ENCODE peak calls at places on chromosome 5, in four cellular contexts. M is HepG2, U is WTC11, A is K562. T is an unnamed sample.

GRCh38 chr5:120605325-120606079 is 141.4 kb downstream of the PRR16 start:
- DNase-seq in A (no peak), U (no peak), M (no peak), T (no peak)

GRCh38 chr5:106094128-106094726 is 1576.5 kb downstream of the EFNA5 start:
- DNase-seq in U (no peak), A (no peak), M (no peak), T (no peak)

GRCh38 chr5:139141841-139142240 is 56.3 kb downstream of the SIL1 start:
- DNase-seq in M (peak; percentile 62), A (no peak), U (no peak), T (no peak)

GRCh38 chr5:79872309-79872708 is 118.8 kb downstream of the MTX3 start:
- DNase-seq in U (no peak), A (no peak), M (no peak), T (no peak)

GRCh38 chr5:135829179-135829578 is 5.3 kb upstream of the SLC25A48 start:
- DNase-seq in M (no peak), U (no peak), A (no peak), T (no peak)

GRCh38 chr5:79235578-79236363 is at the start of gene JMY:
- DNase-seq in U (peak; percentile 83), M (peak; percentile 75), A (peak; percentile 90), T (peak; percentile 90)

GRCh38 chr5:181229996-181230395 is 6.9 kb downstream of the TRIM41 start:
- DNase-seq in U (no peak), M (no peak), A (no peak), T (no peak)

GRCh38 chr5:56896761-56897160 is 12.6 kb upstream of the SETD9 start:
- DNase-seq in U (no peak), M (no peak), A (no peak), T (no peak)

GRCh38 chr5:32791536-32792240 is 80.6 kb downstream of the NPR3 start:
- DNase-seq in A (no peak), M (no peak), U (no peak), T (no peak)

GRCh38 chr5:174533771-174534221 is 190.6 kb upstream of the MSX2 start:
- DNase-seq in M (no peak), A (no peak), U (no peak), T (no peak)

GRCh38 chr5:124401247-124402143 is 344.9 kb downstream of the ZNF608 start:
- DNase-seq in A (no peak), U (no peak), M (no peak), T (no peak)

GRCh38 chr5:166961028-166961427 is 1330.4 kb upstream of the WWC1 start:
- DNase-seq in A (peak; percentile 8), M (no peak), U (no peak), T (no peak)

GRCh38 chr5:1921711-1922110 is 39.0 kb upstream of the IRX4 start:
- DNase-seq in M (no peak), A (no peak), U (no peak), T (no peak)

GRCh38 chr5:37710965-37711364 is 128.9 kb downstream of the GDNF start:
- DNase-seq in A (no peak), M (no peak), U (no peak), T (no peak)

DNA sequence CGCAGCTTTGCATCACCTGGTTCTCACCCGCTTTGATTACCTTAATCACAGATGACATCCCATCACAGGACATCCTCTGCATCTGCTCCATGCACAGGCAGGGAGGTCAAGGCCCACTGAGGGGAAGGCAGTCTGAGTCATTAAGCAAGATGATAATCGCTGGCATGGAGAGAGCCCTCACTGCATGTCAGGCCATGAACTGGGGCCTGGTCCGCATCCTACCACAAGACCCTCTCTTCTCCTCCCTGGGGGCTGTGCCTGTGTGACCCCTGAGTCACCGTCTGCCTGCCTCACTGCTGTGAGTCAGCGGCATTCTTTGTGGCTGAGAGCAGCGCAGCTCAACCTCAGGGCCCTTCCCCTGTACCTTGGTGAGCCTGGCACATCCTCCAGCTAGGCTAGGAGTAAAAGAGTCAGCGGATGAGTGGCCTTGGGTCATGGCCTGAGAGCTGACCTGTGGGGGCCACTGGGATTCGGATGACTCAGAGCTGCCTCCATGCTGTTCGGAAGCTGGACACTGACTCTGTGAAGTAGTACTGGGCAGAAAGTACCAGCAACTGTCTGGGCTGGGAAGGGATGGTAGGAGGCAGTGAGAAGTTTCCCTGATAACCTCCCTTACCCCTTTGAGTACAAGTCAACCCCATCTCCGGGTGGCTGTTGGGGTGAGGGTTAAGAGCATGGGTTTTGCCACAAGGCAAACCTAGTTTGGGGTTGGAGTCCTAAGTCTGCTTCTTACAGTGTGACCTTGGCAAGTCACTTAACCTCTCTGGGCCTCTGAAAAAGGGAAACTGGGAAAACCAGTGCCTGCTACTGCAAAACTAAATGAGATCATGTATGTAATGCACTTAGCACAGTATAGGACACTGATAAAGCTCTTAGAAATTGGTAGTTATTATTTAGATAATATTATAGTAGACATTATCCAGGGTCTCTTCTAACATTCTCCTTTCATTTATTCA is 14.6 kb upstream of the ARSI start:
- DNase-seq in A (peak; percentile 23), M (peak; percentile 86), U (no peak), T (no peak)
- TF ChIP-seq ELF4 in A (no peak), M (no peak), U (no peak), T (no peak)

GRCh38 chr5:151406322-151406947 is 41.0 kb upstream of the SLC36A1 start:
- DNase-seq in M (peak; percentile 33), A (peak; percentile 19), U (peak; percentile 24), T (peak; percentile 53)
- TF ChIP-seq ELF4 in M (no peak), A (no peak), U (no peak), T (no peak)

GRCh38 chr5:31656806-31657205 is 17.9 kb downstream of the PDZD2 start:
- DNase-seq in A (no peak), M (no peak), U (no peak), T (no peak)
- TF ChIP-seq ELF4 in A (no peak), M (no peak), U (no peak), T (no peak)

GRCh38 chr5:155905359-155905758 is 421.6 kb upstream of the SGCD start:
- DNase-seq in A (no peak), M (no peak), U (no peak), T (no peak)
- TF ChIP-seq ELF4 in A (no peak), M (no peak), U (no peak), T (no peak)

GRCh38 chr5:110726249-110727024 is at the start of gene TMEM232:
- DNase-seq in M (peak; percentile 68), U (peak; percentile 75), A (peak; percentile 79), T (no peak)
- TF ChIP-seq ELF4 in M (no peak), U (no peak), A (no peak), T (no peak)

GRCh38 chr5:151614565-151614964 is 23.4 kb upstream of the FAT2 start:
- DNase-seq in A (no peak), M (no peak), U (no peak), T (no peak)
- TF ChIP-seq ELF4 in A (no peak), M (no peak), U (no peak), T (no peak)

GRCh38 chr5:179275941-179276837 is 69.1 kb downstream of the ADAMTS2 start:
- DNase-seq in A (peak; percentile 48), U (no peak), M (peak; percentile 26), T (no peak)
- TF ChIP-seq ELF4 in A (no peak), U (no peak), M (no peak), T (no peak)

GRCh38 chr5:7851240-7851592 is 283 bp upstream of the CFAP90 start:
- DNase-seq in M (no peak), A (no peak), U (no peak), T (no peak)
- TF ChIP-seq ELF4 in M (no peak), A (no peak), U (no peak), T (no peak)

DNA sequence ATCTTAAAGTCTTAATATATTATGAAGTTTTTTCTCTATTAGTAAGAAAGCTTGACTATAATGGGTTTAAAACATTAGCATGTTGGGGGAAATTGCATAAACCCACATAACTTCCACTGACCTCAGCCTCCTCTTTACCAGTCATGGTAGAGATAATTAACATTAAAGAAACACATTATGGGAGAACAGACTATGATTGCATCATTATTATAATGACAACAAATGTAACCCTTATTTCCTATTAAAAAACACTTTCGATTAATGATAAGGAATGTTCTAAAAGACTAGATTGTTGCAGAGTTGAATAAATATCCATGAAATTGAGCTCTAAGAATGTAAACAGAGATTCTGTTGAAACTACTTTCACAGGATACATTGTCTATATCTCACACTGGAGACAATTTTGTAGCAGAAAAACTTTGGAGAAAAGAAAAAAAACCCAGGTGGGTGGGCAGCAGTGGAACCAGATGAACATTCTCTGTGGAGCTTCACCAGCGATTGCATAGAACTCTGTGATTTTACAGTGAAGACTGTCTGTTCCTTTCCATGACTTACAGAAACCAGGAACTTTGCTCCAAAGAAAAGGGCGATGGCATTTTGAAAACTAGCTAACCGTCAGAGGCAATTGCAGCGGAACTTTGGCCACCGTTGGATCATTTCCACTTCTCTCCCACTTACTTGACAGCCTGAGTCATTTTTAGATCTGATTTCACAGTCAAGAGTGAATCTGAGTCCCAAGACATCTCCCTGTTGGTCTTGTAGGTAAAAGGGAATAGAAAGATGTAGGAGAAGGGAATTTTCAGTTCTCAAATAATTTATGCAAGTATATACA is 21.0 kb upstream of the ERAP2 start:
- DNase-seq in U (no peak), A (no peak), M (no peak), T (no peak)
- TF ChIP-seq ELF4 in U (no peak), A (no peak), M (no peak), T (no peak)

DNA sequence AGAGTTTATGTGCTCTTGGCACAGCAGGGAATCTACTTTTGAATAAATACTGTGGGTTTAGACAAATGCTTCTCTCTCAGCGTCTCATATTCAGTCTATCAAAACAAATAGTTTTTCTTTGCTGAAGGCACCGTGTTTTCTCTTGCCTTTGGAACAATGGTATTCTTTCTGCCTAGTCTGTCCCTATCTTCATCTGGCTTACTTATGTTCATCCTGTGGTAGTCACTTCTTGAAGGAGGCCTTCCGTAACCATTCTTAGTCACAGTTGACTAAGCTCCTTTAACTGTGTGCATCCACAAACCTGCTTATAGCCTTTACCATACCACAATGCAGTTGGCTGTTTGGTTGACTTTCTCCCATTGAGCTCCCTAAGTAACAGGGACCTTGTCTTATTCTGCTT is 45.9 kb downstream of the LARP1 start:
- DNase-seq in M (no peak), A (no peak), U (no peak), T (no peak)
- TF ChIP-seq ELF4 in M (no peak), A (no peak), U (no peak), T (no peak)

T was measured in HEK293T.